ENCODE peak calls at places on chromosomes 7 and 10, in five cellular contexts. Y is thyroid gland, I is Peyer's patch, W is A549, V is uterus. N is an unnamed sample.

GRCh38 chr7:126686474-126686873 is 566.3 kb downstream of the GRM8 start:
- DNase-seq in Y (no peak), W (no peak), V (no peak), I (no peak), N (no peak)

GRCh38 chr10:77247076-77247561 is 390.5 kb downstream of the KCNMA1 start:
- DNase-seq in Y (no peak), V (no peak), W (no peak), I (no peak), N (no peak)

GRCh38 chr10:77902159-77902558 is 24.4 kb downstream of the DLG5 start:
- DNase-seq in I (no peak), Y (no peak), V (no peak), W (no peak), N (no peak)

GRCh38 chr7:17234398-17235021 is 63.9 kb upstream of the AHR start:
- DNase-seq in V (no peak), I (peak), W (peak), Y (no peak), N (peak)

GRCh38 chr10:44379907-44380306 is 5.0 kb downstream of the CXCL12 start:
- DNase-seq in V (no peak), W (no peak), I (no peak), Y (peak), N (no peak)

GRCh38 chr10:61215276-61215675 is 237.9 kb downstream of the TMEM26 start:
- DNase-seq in I (no peak), V (no peak), W (no peak), Y (no peak), N (no peak)

GRCh38 chr7:64887756-64888508 is 15.1 kb upstream of the ZNF273 start:
- DNase-seq in I (peak), W (no peak), V (no peak), Y (peak), N (peak)

GRCh38 chr10:98141484-98142073 is 7.1 kb downstream of the R3HCC1L start:
- DNase-seq in W (no peak), I (no peak), V (no peak), Y (no peak), N (no peak)

GRCh38 chr10:127158663-127159062 is 37.7 kb downstream of the INSYN2A start:
- DNase-seq in W (no peak), Y (no peak), I (no peak), V (no peak), N (no peak)

GRCh38 chr10:33244354-33244967 is 90.0 kb downstream of the NRP1 start:
- DNase-seq in V (no peak), Y (no peak), W (no peak), I (no peak), N (no peak)

GRCh38 chr10:70575874-70576802 is 26.4 kb downstream of the PRF1 start:
- DNase-seq in W (no peak), Y (peak), I (peak), V (no peak), N (peak)

GRCh38 chr7:64087501-64087900 is 42.3 kb downstream of the ZNF727 start:
- DNase-seq in W (no peak), Y (no peak), I (no peak), V (no peak), N (no peak)

GRCh38 chr7:105013818-105014724 is at the start of gene KMT2E:
- DNase-seq in Y (peak), W (peak), V (peak), I (peak), N (peak)
- TF ChIP-seq POLR2A in Y (peak), W (peak), V (peak), I (peak), N (peak)

GRCh38 chr10:22606164-22606614 is 108.2 kb downstream of the PIP4K2A start:
- DNase-seq in V (no peak), W (no peak), Y (no peak), I (peak), N (no peak)
- TF ChIP-seq POLR2A in V (no peak), W (no peak), Y (no peak), I (no peak), N (no peak)

GRCh38 chr10:122021828-122022227 is 32.9 kb downstream of the TACC2 start:
- DNase-seq in W (no peak), V (no peak), Y (peak), I (no peak), N (no peak)

GRCh38 chr10:122021421-122021820 is 32.5 kb downstream of the TACC2 start:
- DNase-seq in W (no peak), Y (peak), I (no peak), V (no peak), N (no peak)

GRCh38 chr10:122020202-122020601 is 31.2 kb downstream of the TACC2 start:
- DNase-seq in V (no peak), Y (no peak), I (no peak), W (no peak), N (no peak)

GRCh38 chr10:122018951-122019413 is 30.0 kb downstream of the TACC2 start:
- DNase-seq in I (no peak), W (no peak), V (no peak), Y (peak), N (no peak)

DNA sequence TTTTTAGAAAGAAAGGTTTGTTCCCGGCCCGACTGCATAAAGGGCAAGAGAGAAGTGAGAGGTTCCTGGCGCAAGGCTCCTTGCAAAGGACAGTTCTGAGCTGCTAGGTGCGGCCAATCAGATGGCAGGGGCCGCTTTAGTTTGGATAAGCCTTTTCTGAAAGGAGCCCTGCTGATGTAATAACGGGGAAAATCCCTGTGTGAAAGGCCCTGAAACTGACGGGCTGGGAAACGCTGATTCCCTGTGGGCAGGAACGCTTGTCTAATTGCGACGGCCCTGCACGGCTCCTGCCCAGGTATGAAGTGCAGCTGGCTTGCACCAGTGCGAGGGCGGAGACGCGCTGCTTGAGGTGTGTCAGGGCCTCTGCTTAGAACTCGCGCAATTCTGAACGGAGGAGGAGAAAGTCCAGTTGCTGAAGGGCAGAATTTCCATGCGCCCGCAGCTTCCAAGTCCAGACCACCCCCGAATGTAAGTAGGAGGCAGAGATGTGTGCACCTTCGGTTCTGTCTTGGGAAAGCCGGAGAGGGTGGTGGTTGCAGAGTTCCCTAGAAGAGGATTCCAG is 30.5 kb downstream of the TACC2 start:
- DNase-seq in W (no peak), Y (peak), I (no peak), V (no peak), N (no peak)
- TF ChIP-seq POLR2A in W (no peak), Y (peak), I (peak), V (no peak), N (no peak)

GRCh38 chr10:72248477-72249151 is 25.1 kb upstream of the DDIT4 start:
- DNase-seq in V (peak), I (peak), W (no peak), Y (peak), N (no peak)
- TF ChIP-seq POLR2A in V (peak), I (no peak), W (peak), Y (peak), N (peak)

DNA sequence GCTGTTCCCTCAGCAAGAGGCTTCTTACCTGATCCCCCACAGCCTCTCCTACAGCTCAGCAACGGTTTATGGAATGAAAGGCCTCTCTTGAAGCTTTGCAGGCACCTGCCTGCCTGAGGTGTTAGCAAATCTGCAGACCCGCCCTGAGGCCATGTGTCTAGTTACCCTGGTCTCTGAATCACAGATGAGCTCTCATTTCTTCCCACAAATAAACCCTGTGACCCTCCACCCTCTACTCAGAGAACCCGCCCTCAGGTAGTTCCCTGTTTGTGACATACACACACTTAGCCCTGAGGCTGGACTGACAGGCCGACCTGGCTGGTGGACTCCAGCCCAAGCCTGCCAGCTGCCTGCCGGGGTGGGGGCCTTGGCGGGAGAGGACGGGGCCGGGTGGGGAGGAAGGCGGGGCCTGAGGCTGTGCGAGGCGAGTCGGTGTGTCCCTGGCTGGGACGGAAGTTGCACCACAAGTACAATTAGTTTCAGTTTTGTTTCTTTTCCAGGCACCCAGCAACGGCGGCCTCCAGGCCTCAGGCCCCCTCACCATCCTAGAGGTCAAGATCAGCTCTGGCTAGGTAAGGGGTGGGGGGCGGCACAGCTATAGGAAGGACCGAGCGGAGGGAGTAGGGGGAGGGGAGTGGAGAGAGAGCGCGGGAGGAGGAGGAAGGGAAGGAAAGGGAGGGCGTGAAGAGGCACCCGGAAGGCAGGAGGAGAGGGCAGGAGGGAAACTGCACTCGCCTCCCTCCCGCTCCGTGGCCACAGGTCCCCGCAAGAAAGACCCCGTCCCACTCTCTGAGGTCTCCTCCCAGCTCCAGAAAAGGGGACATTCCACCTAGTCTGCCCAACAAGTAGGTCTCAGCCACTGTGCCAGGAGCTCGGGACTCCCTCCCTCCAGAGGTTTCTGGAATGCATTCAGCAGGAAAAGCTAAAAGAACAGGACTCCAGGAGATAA is at the start of gene TRIM56:
- DNase-seq in Y (peak), V (peak), W (peak), I (peak), N (peak)
- TF ChIP-seq POLR2A in Y (peak), V (peak), W (peak), I (peak), N (peak)

GRCh38 chr10:3110782-3111625 is 43.7 kb downstream of the PFKP start:
- DNase-seq in I (no peak), V (no peak), Y (no peak), W (no peak), N (no peak)
- TF ChIP-seq POLR2A in I (no peak), V (no peak), Y (no peak), W (no peak), N (no peak)

DNA sequence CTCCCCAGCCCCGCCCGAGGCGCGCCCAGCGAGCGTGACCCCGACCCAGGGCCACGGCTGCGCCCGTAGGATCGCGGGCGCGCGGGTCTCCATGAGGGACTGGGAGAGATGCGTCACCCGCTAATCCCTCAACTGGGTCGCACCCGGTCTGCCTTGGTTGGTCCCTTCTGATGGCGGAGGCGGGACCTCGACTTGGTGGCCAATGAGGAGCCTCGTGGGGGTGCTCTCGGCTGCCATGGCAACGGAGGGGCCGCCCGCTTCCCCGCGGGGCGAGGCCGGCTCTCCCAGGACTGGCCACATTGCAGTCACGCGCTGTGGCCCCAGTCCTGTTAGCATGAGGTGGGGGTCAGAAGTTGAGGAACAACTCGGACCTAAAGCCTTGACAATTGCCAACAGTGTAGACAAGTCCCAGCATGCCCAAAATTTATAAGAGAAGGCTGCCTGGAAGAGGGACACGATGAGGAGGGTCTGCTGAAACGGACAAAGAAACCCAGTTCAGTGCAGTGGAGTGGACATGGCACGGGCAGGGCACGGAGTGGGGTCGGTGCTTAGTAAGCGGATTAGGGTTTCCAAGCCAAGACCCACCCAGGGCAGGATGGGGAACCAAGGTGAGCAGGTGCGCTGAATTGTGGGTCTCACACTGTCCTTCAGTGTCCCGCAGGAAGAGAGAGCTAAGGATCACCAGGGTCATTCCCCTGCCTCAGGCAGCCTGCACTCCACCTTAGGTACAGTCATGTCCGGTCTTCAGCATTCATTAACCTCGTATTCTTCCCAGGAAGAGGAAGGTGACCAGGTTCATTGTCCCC is 24.4 kb downstream of the DDIT4 start:
- DNase-seq in W (peak), Y (peak), I (peak), V (peak), N (peak)
- TF ChIP-seq POLR2A in W (peak), Y (peak), I (peak), V (peak), N (peak)

GRCh38 chr7:140605337-140605736 is 35.3 kb downstream of the DENND2A start:
- DNase-seq in W (no peak), I (no peak), V (no peak), Y (no peak), N (no peak)
- TF ChIP-seq POLR2A in W (no peak), I (no peak), V (no peak), Y (no peak), N (no peak)

DNA sequence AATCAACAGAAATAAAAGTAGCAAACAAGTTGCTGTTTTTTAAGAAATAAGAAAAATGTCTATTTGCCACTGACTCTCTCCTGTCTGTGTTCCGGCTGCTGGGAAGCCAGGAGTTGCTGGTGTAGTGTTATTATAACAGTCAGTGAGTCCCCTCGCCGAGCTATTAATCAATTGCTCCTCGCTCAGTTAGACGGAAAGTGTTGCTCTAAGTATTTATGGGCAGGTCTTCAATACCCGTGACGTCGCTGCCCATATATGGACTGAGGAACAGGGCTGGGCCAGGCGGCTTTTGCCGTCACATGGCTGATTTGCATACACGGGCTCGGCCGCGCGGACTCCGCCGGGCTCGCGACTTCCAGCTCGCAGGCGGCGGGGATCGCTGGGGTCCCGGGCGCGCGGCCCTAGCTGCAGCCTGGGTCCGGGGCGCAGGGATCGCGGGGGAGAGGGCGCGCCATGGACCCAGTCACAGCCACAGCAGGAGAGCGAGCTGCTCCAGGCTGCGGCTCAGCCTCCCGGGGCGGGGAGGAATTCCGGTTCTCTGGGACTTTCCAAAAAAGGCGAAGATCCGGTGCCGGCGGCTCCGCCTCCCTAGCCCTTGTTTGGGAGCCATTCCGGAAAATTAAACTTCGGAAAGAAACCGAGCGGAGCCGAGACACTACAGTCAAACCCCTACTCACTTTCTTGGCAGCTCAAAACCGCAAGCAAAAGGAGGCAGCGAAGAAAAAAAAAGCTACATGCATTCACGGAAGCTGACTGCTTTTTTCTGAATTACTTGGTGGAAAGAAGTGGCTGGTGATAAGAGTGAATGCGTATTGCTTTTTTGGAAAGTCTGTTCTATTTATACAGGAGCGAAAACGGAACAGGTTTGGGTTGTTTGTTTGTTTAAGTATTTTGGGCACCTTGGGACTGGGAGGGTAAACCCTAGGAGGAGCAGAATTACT is at the start of gene EGR2:
- DNase-seq in V (peak), W (peak), I (peak), Y (peak), N (peak)
- TF ChIP-seq POLR2A in V (no peak), W (no peak), I (no peak), Y (peak), N (peak)

DNA sequence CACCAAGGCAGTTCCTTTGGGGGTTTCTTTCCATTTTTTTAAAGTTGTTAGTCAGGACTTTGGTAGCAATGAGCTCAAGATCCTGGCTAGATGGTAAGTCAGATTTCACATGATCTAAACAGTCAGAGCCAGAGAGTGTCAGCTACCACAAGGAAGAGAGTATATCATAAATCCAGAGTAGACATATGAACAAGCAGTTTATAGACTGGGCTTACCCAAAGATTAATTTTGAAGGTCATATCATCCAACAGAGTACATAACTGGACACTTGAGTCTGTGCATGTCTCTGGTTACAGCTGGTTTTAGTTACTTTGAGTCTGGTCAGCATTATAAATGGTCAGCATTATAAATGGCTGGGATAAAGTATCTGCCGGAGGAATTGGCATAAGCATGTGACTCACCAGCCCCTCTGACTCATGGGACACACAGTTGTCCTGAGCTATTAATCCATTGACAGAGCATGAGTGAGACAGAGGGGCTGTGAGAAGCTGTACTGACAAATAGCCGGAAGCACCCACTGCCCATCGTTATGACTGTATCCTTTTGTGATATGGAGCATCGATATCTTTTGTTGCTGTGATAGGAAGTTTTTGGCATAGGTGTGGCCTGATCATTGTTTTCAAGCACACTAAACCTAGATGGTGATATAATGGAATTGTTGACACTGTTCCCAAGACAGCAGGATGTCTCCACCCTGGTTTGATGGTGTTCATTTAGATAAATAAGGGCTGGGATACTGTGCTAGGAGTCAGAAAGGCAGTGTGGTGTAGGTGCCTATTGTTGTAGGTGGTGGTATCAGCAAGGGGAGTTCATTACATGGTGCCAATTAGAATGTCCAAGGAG is 19.2 kb downstream of the PPP1R3C start:
- DNase-seq in V (no peak), Y (no peak), I (no peak), W (peak), N (no peak)
- TF ChIP-seq POLR2A in V (no peak), Y (no peak), I (no peak), W (no peak), N (no peak)